ENCODE peak calls at places on chromosome 1, in five cellular contexts. M is stomach, Y is tibial artery, P is astrocyte, Z is HCT116. X is an unnamed sample.

GRCh38 chr1:227245613-227246320 is 72.5 kb downstream of the CDC42BPA start:
- DNase-seq in Y (no peak), Z (no peak), P (no peak), M (no peak), X (no peak)

GRCh38 chr1:115807723-115808122 is 33.2 kb downstream of the NHLH2 start:
- DNase-seq in M (peak; percentile 67), Y (no peak), P (peak; percentile 45), Z (peak; percentile 78), X (no peak)

GRCh38 chr1:195754297-195754696 is 853.9 kb downstream of the KCNT2 start:
- DNase-seq in Y (no peak), M (no peak), P (no peak), Z (no peak), X (no peak)

GRCh38 chr1:51344602-51345299 is 14.4 kb upstream of the TTC39A start:
- DNase-seq in M (peak; percentile 76), P (no peak), Z (no peak), Y (no peak), X (no peak)

GRCh38 chr1:42952353-42953001 is 6.2 kb downstream of the SLC2A1 start:
- DNase-seq in Z (no peak), P (no peak), M (no peak), Y (no peak), X (no peak)

GRCh38 chr1:162846256-162847212 is 14.4 kb downstream of the CCDC190 start:
- DNase-seq in P (peak; percentile 86), Z (no peak), M (no peak), Y (no peak), X (no peak)

GRCh38 chr1:243441601-243442000 is 185.8 kb downstream of the SDCCAG8 start:
- DNase-seq in Y (no peak), Z (no peak), M (no peak), P (no peak), X (no peak)

GRCh38 chr1:24415910-24416665 is 486 bp downstream of the NIPAL3 start:
- DNase-seq in M (no peak), P (peak; percentile 18), Y (no peak), Z (no peak), X (no peak)

GRCh38 chr1:99173282-99173681 is 91.0 kb upstream of the PLPPR4 start:
- DNase-seq in P (peak; percentile 29), Y (no peak), M (no peak), Z (no peak), X (no peak)

GRCh38 chr1:3560199-3560955 is 50.9 kb downstream of the MEGF6 start:
- DNase-seq in P (no peak), Y (no peak), M (no peak), Z (no peak), X (no peak)

GRCh38 chr1:248622491-248623106 is 12.3 kb downstream of the OR2T11 start:
- DNase-seq in Z (peak; percentile 6), Y (no peak), P (peak; percentile 0), M (no peak), X (no peak)
- TF ChIP-seq CTCF in Z (peak; percentile 59), Y (peak; percentile 15), P (no peak), M (peak; percentile 24), X (peak; percentile 15)

DNA sequence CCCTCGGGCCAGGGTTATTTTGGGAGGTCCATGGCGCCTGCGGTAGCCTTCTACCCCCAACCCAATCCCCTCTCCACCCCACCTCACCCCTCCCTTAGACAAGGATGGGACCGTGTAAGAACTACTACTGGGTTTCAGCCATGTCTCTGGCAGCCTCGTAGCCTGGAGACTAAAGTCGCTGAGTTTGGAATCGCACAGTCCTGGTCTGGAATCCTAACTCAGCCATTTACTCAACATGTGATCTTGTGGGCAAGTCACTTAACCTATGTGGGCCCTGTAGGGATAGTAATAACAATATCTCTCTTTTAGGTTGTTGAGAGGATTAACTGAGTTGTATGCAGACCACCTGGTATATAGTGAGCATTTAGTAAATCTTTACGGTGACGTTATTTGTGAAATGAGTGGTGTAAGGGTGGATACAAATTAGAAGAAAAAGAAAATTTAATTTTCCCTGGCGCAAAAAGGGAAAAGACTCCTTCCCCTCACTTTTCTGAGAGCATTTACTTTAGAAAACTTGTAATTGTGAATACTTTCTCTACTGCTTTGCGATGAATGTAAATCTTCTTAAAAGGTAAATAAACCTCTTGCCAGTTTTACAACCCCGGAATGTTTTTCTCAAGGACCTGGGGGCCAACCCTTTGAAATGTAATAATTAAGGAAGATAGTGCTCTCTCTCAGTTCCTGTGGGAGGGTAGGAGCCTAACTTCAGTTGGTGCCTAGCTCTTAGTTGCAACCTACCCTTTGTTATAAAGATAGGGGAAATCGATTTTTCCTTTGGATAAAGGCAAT is 615 bp upstream of the MRPS15 start:
- DNase-seq in Y (no peak), M (no peak), Z (no peak), P (peak; percentile 10), X (no peak)
- H3K4me1 ChIP-seq in Y (peaks cover 13% of the 10 kb centered on the region), M (peaks cover 8% of the 10 kb centered on the region), Z (peaks cover 25% of the 10 kb centered on the region), P (peaks cover 11% of the 10 kb centered on the region), X (peaks cover 3% of the 10 kb centered on the region)

GRCh38 chr1:168789501-168789900 is 60.5 kb upstream of the DPT start:
- DNase-seq in M (no peak), Z (no peak), Y (no peak), P (no peak), X (no peak)
- TF ChIP-seq CTCF in M (no peak), Z (peak; percentile 36), Y (no peak), P (no peak), X (no peak)

GRCh38 chr1:155981266-155982088 is 3.1 kb upstream of the ARHGEF2 start:
- DNase-seq in M (no peak), Y (peak; percentile 76), P (peak; percentile 68), Z (no peak), X (no peak)
- H3K4me1 ChIP-seq in M (peaks cover 59% of the 10 kb centered on the region), Y (peaks cover 74% of the 10 kb centered on the region), P (peaks cover 64% of the 10 kb centered on the region), Z (peaks cover 55% of the 10 kb centered on the region), X (peaks cover 44% of the 10 kb centered on the region)

DNA sequence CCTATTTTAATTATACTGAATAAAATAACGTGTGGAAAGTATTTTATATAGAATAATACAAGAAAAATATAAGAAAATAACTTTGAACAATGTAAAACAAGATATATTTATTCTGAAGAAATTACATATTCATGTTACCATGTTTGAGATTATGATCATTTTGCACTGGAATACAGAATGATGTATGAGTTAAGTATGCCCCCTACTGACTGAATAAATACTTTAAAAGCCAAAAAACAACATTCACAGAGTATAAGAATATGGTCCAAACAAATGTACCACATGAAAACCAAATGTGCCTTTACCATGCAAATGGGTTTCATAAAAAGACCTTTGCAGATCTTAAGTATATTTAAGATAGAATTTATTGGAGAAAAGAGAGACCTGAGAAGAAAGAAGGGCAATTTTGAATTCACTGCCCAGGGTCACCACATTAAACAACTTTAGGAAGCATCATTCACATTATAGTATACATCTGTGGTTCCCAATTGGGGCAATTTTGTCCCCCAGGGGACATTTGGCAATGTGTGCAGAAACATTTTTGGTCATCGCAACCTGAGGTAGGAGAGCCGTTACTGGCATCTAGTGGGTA is 136.6 kb upstream of the GFI1 start:
- DNase-seq in M (no peak), P (peak; percentile 3), Z (peak; percentile 1), Y (no peak), X (no peak)
- TF ChIP-seq CTCF in M (no peak), P (peak; percentile 13), Z (peak; percentile 53), Y (no peak), X (no peak)

GRCh38 chr1:64893921-64894320 is 72.4 kb downstream of the JAK1 start:
- DNase-seq in Y (no peak), M (no peak), P (no peak), Z (no peak), X (no peak)
- H3K4me1 ChIP-seq in Y (peaks cover 72% of the 10 kb centered on the region), M (peaks cover 40% of the 10 kb centered on the region), P (peaks cover 29% of the 10 kb centered on the region), Z (peaks cover 32% of the 10 kb centered on the region), X (peaks cover 40% of the 10 kb centered on the region)

DNA sequence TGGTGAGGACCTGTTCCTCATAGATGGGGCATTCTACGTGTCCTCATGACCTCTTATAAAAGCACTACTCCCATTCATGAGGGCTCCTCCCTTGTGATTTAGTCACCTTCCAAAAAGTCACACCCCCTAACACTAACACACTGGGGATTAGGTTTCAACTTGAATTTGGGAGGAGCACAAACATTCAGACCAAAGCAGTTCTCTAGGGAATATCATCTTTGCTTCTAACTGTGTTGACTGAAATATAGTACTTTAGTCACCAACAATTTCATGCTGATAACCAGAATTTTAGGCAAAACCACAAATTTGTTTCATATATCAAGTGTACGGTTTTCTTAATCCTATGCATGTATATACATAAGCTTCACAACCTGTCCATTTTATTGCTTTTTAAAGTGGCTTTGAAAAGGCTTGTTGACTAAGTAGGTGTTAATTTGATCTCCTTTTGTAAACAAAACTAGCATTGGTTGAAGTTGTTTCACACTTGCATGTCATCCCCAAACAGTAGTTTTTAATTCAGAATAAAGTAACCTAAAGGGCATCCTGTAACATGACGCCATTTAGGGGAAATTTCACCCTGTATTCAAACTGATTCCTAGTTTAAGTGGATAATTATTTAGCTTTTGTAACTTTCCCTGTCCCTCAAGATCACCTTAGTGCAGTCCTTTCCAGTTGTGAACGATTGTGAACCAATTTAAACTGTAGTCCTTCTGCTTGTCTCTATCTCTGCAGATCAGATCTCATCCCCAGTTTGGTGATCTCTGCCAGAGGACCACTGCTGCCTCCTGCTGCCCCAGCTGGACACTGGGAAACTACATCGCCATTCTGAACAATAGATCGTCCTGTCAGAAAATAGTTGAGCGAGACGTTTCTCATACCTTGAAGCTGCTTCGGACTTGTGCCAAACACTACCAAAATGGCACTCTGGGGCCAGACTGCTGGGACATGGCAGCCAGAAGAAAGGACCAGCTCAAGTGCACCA is 141.1 kb downstream of the TLR5 start:
- DNase-seq in Z (no peak), P (no peak), Y (no peak), M (no peak), X (no peak)
- TF ChIP-seq CTCF in Z (peak; percentile 27), P (no peak), Y (no peak), M (no peak), X (no peak)